ENCODE peak calls at places on chromosomes 6 and 20, in six cellular contexts. A is OCI-LY7, N is GM23248, U is HCT116, P is neural progenitor cell, C is SK-N-SH. L is an unnamed sample.

GRCh38 chr6:7522873-7523272 is 18.6 kb upstream of the DSP start:
- DNase-seq in C (no peak), P (no peak), A (no peak), N (no peak), U (no peak), L (no peak)

GRCh38 chr6:14819001-14819400 is 426.9 kb upstream of the JARID2 start:
- DNase-seq in N (peak), A (no peak), U (no peak), P (no peak), C (no peak), L (no peak)

GRCh38 chr6:15063253-15063853 is 182.5 kb upstream of the JARID2 start:
- DNase-seq in P (no peak), C (no peak), N (peak), U (no peak), A (peak), L (no peak)

GRCh38 chr20:22452442-22453011 is 131.8 kb downstream of the FOXA2 start:
- DNase-seq in U (no peak), N (no peak), A (no peak), P (no peak), C (no peak), L (no peak)

GRCh38 chr6:35473075-35473848 is 5.1 kb downstream of the RPL10A start:
- DNase-seq in P (no peak), A (no peak), C (no peak), U (no peak), N (no peak), L (no peak)

GRCh38 chr20:50583422-50584150 is 73.4 kb downstream of the PTPN1 start:
- DNase-seq in P (no peak), A (no peak), U (no peak), C (no peak), N (no peak), L (no peak)

GRCh38 chr6:795046-795445 is 102.1 kb upstream of the EXOC2 start:
- DNase-seq in U (no peak), A (no peak), P (no peak), N (no peak), C (peak), L (no peak)

GRCh38 chr6:81614292-81614691 is 138.2 kb downstream of the TENT5A start:
- DNase-seq in P (peak), C (no peak), A (no peak), N (peak), U (no peak), L (no peak)

GRCh38 chr6:158207452-158207788 is 39.3 kb downstream of the GTF2H5 start:
- DNase-seq in A (no peak), N (peak), C (no peak), U (no peak), P (no peak), L (no peak)

GRCh38 chr6:43671011-43671800 is 16.4 kb downstream of the MRPS18A start:
- DNase-seq in N (no peak), C (no peak), P (no peak), A (no peak), U (no peak), L (no peak)

GRCh38 chr6:17656644-17657043 is 50.1 kb downstream of the NUP153 start:
- DNase-seq in A (no peak), P (no peak), U (no peak), N (no peak), C (no peak), L (no peak)

GRCh38 chr6:148817689-148818088 is 70.9 kb downstream of the UST start:
- DNase-seq in P (no peak), C (no peak), U (no peak), A (no peak), N (no peak), L (no peak)

GRCh38 chr6:1670711-1671462 is 61.2 kb downstream of the FOXC1 start:
- DNase-seq in P (peak), A (no peak), N (no peak), C (no peak), U (no peak), L (no peak)

GRCh38 chr20:63947638-63948456 is 8.4 kb downstream of the UCKL1 start:
- DNase-seq in U (no peak), C (no peak), A (no peak), P (no peak), N (no peak), L (no peak)

GRCh38 chr20:4112490-4113420 is 97.4 kb upstream of the RNF24 start:
- DNase-seq in N (peak), U (no peak), C (peak), A (no peak), P (no peak), L (peak)

GRCh38 chr6:17045581-17046322 is 56.1 kb upstream of the STMND1 start:
- DNase-seq in C (no peak), A (no peak), U (no peak), N (peak), P (no peak), L (no peak)

GRCh38 chr20:20731945-20732296 is 19.5 kb upstream of the RALGAPA2 start:
- DNase-seq in N (peak), C (no peak), P (no peak), A (no peak), U (no peak), L (no peak)

GRCh38 chr20:4247898-4248858 is 232.8 kb upstream of the RNF24 start:
- DNase-seq in C (no peak), P (no peak), A (no peak), N (no peak), U (no peak), L (no peak)

GRCh38 chr6:41727705-41728072 is 7.7 kb downstream of the TFEB start:
- DNase-seq in U (no peak), C (no peak), N (no peak), P (no peak), A (no peak), L (no peak)

GRCh38 chr20:60718743-60719142 is 533.3 kb upstream of the CDH4 start:
- DNase-seq in N (peak), A (no peak), C (no peak), P (peak), U (no peak), L (no peak)

GRCh38 chr6:8131265-8131897 is 29.0 kb upstream of the EEF1E1 start:
- DNase-seq in P (peak), C (peak), A (peak), U (peak), N (peak), L (peak)

GRCh38 chr6:160996316-160996715 is 4.7 kb downstream of the MAP3K4 start:
- DNase-seq in A (no peak), N (no peak), P (no peak), C (no peak), U (no peak), L (no peak)

GRCh38 chr6:122187186-122187585 is 212.3 kb upstream of the HSF2 start:
- DNase-seq in C (no peak), N (no peak), U (no peak), P (no peak), A (no peak), L (no peak)

GRCh38 chr6:113461153-113461897 is 395.8 kb upstream of the MARCKS start:
- DNase-seq in U (no peak), P (peak), N (peak), C (no peak), A (no peak), L (no peak)

GRCh38 chr20:621115-621756 is 11.1 kb upstream of the TCF15 start:
- DNase-seq in C (no peak), A (no peak), N (peak), P (no peak), U (no peak), L (no peak)

GRCh38 chr6:1178590-1178989 is 133.3 kb upstream of the FOXQ1 start:
- DNase-seq in C (no peak), U (no peak), N (no peak), A (no peak), P (no peak), L (no peak)

GRCh38 chr6:158564243-158565121 is 4.6 kb downstream of the TMEM181 start:
- DNase-seq in N (no peak), A (no peak), P (no peak), C (no peak), U (no peak), L (no peak)

GRCh38 chr20:22583773-22584629 is at the start of gene FOXA2:
- DNase-seq in N (no peak), C (no peak), U (no peak), P (peak), A (no peak), L (no peak)

GRCh38 chr6:3822747-3823445 is 26.3 kb upstream of the FAM50B start:
- DNase-seq in P (no peak), C (no peak), N (peak), A (no peak), U (no peak), L (no peak)

GRCh38 chr6:35489995-35490791 is 6.7 kb downstream of the TEAD3 start:
- DNase-seq in P (peak), C (peak), U (no peak), A (no peak), N (peak), L (no peak)

GRCh38 chr20:9031951-9032350 is 36.9 kb upstream of the PLCB4 start:
- DNase-seq in C (no peak), P (no peak), U (no peak), A (no peak), N (no peak), L (no peak)

GRCh38 chr6:2891768-2892170 is 11.3 kb downstream of the SERPINB9 start:
- DNase-seq in C (no peak), U (no peak), N (no peak), P (no peak), A (peak), L (no peak)

GRCh38 chr20:21099653-21100589 is 6.2 kb downstream of the LINC00237 start:
- DNase-seq in U (no peak), A (peak), C (peak), N (no peak), P (peak), L (peak)

GRCh38 chr6:101851911-101852310 is 458.4 kb downstream of the GRIK2 start:
- DNase-seq in N (peak), C (no peak), U (no peak), P (no peak), A (no peak), L (no peak)
- TF ChIP-seq EZH2phosphoT487 in N (no peak), C (no peak), U (no peak), P (no peak), A (no peak), L (no peak)

GRCh38 chr20:47854687-47855212 is 69.5 kb upstream of the SULF2 start:
- DNase-seq in U (peak), N (peak), P (peak), C (peak), A (peak), L (peak)
- TF ChIP-seq EZH2phosphoT487 in U (no peak), N (no peak), P (no peak), C (no peak), A (no peak), L (no peak)

GRCh38 chr6:119966484-119966883 is 616.9 kb upstream of the MAN1A1 start:
- DNase-seq in N (no peak), P (peak), A (peak), C (no peak), U (no peak), L (no peak)
- TF ChIP-seq EZH2phosphoT487 in N (no peak), P (no peak), A (no peak), C (no peak), U (no peak), L (no peak)

DNA sequence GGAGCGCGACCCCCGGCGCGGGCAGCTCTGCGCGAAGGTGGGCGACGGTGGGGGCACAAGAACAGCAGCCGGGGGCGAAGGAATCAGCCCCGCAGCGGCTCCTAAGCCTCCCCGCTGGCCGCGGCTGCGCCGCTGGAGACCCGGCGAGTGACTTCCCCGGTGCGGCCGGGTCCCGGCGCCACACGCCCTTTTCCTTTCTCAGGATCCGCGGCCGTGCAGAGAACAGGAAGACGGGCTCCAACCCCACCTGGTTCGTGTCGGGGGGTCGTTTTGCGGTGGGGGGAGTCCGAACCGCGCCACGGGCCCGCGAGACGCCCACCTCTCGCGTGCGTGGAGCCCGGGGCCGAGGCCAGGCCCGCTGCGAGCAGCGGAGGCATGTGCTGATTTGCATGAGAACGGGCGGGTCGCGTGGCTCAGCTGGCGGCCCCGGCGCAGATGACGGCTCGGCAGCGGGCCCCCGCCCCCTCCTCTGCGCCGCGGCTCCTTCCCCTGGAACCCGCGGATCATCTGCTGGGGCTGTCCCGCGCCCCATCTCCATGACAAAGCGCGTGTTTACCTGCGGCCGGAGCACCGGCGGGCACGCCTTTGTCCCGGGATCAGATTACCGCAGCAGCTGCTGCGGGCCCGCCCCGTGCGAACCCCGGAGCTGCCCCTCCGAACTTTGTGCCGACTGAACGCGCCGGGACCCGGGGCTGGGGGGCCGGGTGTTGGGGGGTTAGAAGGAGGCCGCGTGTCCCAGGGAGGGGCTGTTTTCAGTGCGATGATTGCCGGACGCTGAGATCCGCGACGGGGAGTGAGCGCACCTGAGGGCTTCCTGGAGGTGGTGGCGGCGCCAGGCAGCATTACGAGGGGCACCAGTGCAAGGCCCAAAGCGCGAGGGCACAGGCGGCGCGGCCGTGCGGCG is 4.9 kb upstream of the DLL1 start:
- DNase-seq in C (peak), U (no peak), P (peak), N (peak), A (peak), L (peak)
- TF ChIP-seq EZH2phosphoT487 in C (peak), U (no peak), P (peak), N (peak), A (peak), L (no peak)

GRCh38 chr6:87340230-87340629 is 4.4 kb upstream of the C6orf163 start:
- DNase-seq in U (no peak), P (no peak), N (no peak), A (no peak), C (no peak), L (no peak)
- TF ChIP-seq EZH2phosphoT487 in U (no peak), P (no peak), N (no peak), A (no peak), C (no peak), L (no peak)